ENCODE peak calls at places on chromosomes 11 and 22, in six cellular contexts. One of them, this sample, is unnamed.

GRCh38 chr11:76339217-76339616 is 41.7 kb downstream of the THAP12 start:
- DNase-seq in A549: no peak
- DNase-seq in A673: no peak
- DNase-seq in GM10248: no peak
- DNase-seq in SK-N-SH: no peak
- DNase-seq in neural crest cell: no peak
- DNase-seq in this sample: no peak

GRCh38 chr11:77672276-77672675 is 34.7 kb upstream of the CLNS1A start:
- DNase-seq in A549: peak
- DNase-seq in GM10248: no peak
- DNase-seq in A673: no peak
- DNase-seq in neural crest cell: no peak
- DNase-seq in SK-N-SH: no peak
- DNase-seq in this sample: no peak

GRCh38 chr11:124622531-124623451 is at the start of gene TBRG1:
- DNase-seq in GM10248: peak
- DNase-seq in A673: peak
- DNase-seq in SK-N-SH: peak
- DNase-seq in A549: peak
- DNase-seq in neural crest cell: peak
- DNase-seq in this sample: peak

GRCh38 chr11:103806130-103806900 is 230.1 kb upstream of the DDI1 start:
- DNase-seq in GM10248: no peak
- DNase-seq in neural crest cell: no peak
- DNase-seq in A673: no peak
- DNase-seq in A549: peak
- DNase-seq in SK-N-SH: no peak
- DNase-seq in this sample: no peak

GRCh38 chr22:46033256-46034200 is 56.6 kb upstream of the WNT7B start:
- DNase-seq in GM10248: no peak
- DNase-seq in A549: no peak
- DNase-seq in neural crest cell: no peak
- DNase-seq in SK-N-SH: no peak
- DNase-seq in A673: no peak
- DNase-seq in this sample: no peak

GRCh38 chr11:130068986-130069683 is 559 bp upstream of the APLP2 start:
- DNase-seq in A549: peak
- DNase-seq in neural crest cell: no peak
- DNase-seq in GM10248: no peak
- DNase-seq in SK-N-SH: no peak
- DNase-seq in A673: peak
- DNase-seq in this sample: peak

GRCh38 chr22:45879552-45879949 is 97.4 kb downstream of the WNT7B start:
- DNase-seq in A673: no peak
- DNase-seq in neural crest cell: no peak
- DNase-seq in GM10248: no peak
- DNase-seq in A549: no peak
- DNase-seq in SK-N-SH: no peak
- DNase-seq in this sample: no peak

GRCh38 chr11:45771194-45771941 is 33.6 kb upstream of the SLC35C1 start:
- DNase-seq in SK-N-SH: peak
- DNase-seq in A549: peak
- DNase-seq in GM10248: peak
- DNase-seq in neural crest cell: peak
- DNase-seq in A673: peak
- DNase-seq in this sample: peak

GRCh38 chr22:47190276-47190956 is 428.0 kb downstream of the TBC1D22A start:
- DNase-seq in SK-N-SH: no peak
- DNase-seq in A673: no peak
- DNase-seq in A549: no peak
- DNase-seq in GM10248: no peak
- DNase-seq in neural crest cell: no peak
- DNase-seq in this sample: no peak

GRCh38 chr22:30439226-30439625 is 13.7 kb downstream of the MTFP1 start:
- DNase-seq in SK-N-SH: no peak
- DNase-seq in A549: no peak
- DNase-seq in neural crest cell: no peak
- DNase-seq in A673: no peak
- DNase-seq in GM10248: no peak
- DNase-seq in this sample: no peak

GRCh38 chr11:113991170-113991569 is 16.3 kb downstream of the HTR3A start:
- DNase-seq in SK-N-SH: no peak
- DNase-seq in GM10248: no peak
- DNase-seq in neural crest cell: peak
- DNase-seq in A549: no peak
- DNase-seq in A673: peak
- DNase-seq in this sample: peak

GRCh38 chr11:129374993-129375721 is 491 bp upstream of the BARX2 start:
- DNase-seq in SK-N-SH: peak
- DNase-seq in neural crest cell: no peak
- DNase-seq in A549: peak
- DNase-seq in A673: peak
- DNase-seq in GM10248: no peak
- DNase-seq in this sample: peak

GRCh38 chr11:83970061-83970671 is 684.0 kb upstream of the CCDC90B start:
- DNase-seq in GM10248: no peak
- DNase-seq in A549: no peak
- DNase-seq in A673: no peak
- DNase-seq in neural crest cell: no peak
- DNase-seq in SK-N-SH: no peak
- DNase-seq in this sample: no peak

GRCh38 chr11:79413258-79413657 is 27.6 kb downstream of the TENM4 start:
- DNase-seq in A549: no peak
- DNase-seq in GM10248: no peak
- DNase-seq in A673: peak
- DNase-seq in neural crest cell: peak
- DNase-seq in SK-N-SH: peak
- DNase-seq in this sample: no peak

GRCh38 chr11:134207538-134208239 is 16.1 kb downstream of the NCAPD3 start:
- DNase-seq in GM10248: no peak
- DNase-seq in SK-N-SH: no peak
- DNase-seq in A673: peak
- DNase-seq in neural crest cell: peak
- DNase-seq in A549: peak
- DNase-seq in this sample: peak

GRCh38 chr11:122505304-122506006 is 150.1 kb upstream of the UBASH3B start:
- DNase-seq in neural crest cell: peak
- DNase-seq in A549: peak
- DNase-seq in A673: peak
- DNase-seq in SK-N-SH: peak
- DNase-seq in GM10248: peak
- DNase-seq in this sample: peak

GRCh38 chr22:21827628-21828267 is 39.7 kb downstream of the MAPK1 start:
- DNase-seq in SK-N-SH: no peak
- DNase-seq in neural crest cell: no peak
- DNase-seq in A673: no peak
- DNase-seq in A549: no peak
- DNase-seq in GM10248: no peak
- DNase-seq in this sample: no peak

GRCh38 chr22:49213731-49214352 is 613.8 kb downstream of the BRD1 start:
- DNase-seq in A673: no peak
- DNase-seq in neural crest cell: no peak
- DNase-seq in A549: no peak
- DNase-seq in SK-N-SH: no peak
- DNase-seq in GM10248: no peak
- DNase-seq in this sample: no peak

GRCh38 chr22:48827904-48828555 is 999.6 kb downstream of the BRD1 start:
- DNase-seq in neural crest cell: no peak
- DNase-seq in SK-N-SH: no peak
- DNase-seq in A549: no peak
- DNase-seq in GM10248: no peak
- DNase-seq in A673: no peak
- DNase-seq in this sample: no peak

GRCh38 chr11:17639091-17639490 is 80.3 kb upstream of the MYOD1 start:
- DNase-seq in A549: no peak
- DNase-seq in GM10248: peak
- DNase-seq in SK-N-SH: peak
- DNase-seq in neural crest cell: no peak
- DNase-seq in A673: no peak
- DNase-seq in this sample: no peak

GRCh38 chr11:75141166-75141565 is 9.7 kb upstream of the SLCO2B1 start:
- DNase-seq in GM10248: no peak
- DNase-seq in SK-N-SH: no peak
- DNase-seq in A549: no peak
- DNase-seq in A673: no peak
- DNase-seq in neural crest cell: no peak
- DNase-seq in this sample: no peak

GRCh38 chr11:11975201-11976092 is 33.0 kb downstream of the DKK3 start:
- DNase-seq in A549: no peak
- DNase-seq in SK-N-SH: no peak
- DNase-seq in neural crest cell: no peak
- DNase-seq in A673: peak
- DNase-seq in GM10248: no peak
- DNase-seq in this sample: no peak

GRCh38 chr11:70071996-70072395 is 6.1 kb upstream of the ANO1 start:
- DNase-seq in GM10248: no peak
- DNase-seq in SK-N-SH: no peak
- DNase-seq in neural crest cell: no peak
- DNase-seq in A673: no peak
- DNase-seq in A549: no peak
- DNase-seq in this sample: no peak

GRCh38 chr22:46471901-46472721 is 65.3 kb downstream of the CELSR1 start:
- DNase-seq in GM10248: no peak
- DNase-seq in SK-N-SH: no peak
- DNase-seq in A673: no peak
- DNase-seq in A549: peak
- DNase-seq in neural crest cell: no peak
- DNase-seq in this sample: no peak

GRCh38 chr11:36009469-36009868 is 65.6 kb downstream of the LDLRAD3 start:
- DNase-seq in A673: peak
- DNase-seq in GM10248: no peak
- DNase-seq in neural crest cell: no peak
- DNase-seq in A549: no peak
- DNase-seq in SK-N-SH: no peak
- DNase-seq in this sample: no peak

DNA sequence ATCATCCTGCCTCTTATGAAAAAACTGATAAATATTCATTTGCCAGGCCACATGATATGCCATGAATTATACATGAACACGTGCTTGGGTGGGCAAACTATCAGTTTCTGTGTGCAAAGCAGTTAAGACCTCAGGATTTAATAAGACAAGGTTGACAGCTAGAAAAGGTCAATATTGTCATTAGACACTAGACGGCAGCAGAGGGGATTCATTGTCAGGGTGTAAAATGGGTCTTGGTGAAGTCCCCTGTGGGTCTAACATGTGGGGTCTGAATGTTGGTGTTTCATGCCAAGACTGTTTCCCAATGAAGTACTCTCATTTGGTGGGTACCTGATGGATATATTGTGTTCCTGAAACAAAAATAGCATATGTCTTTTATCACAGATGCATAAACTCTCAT is 111.9 kb downstream of the MYO18B start:
- DNase-seq in GM10248: no peak
- DNase-seq in neural crest cell: no peak
- DNase-seq in A673: peak
- DNase-seq in SK-N-SH: peak
- DNase-seq in A549: peak
- DNase-seq in this sample: no peak
- TF ChIP-seq CTCF in GM10248: peak
- TF ChIP-seq CTCF in neural crest cell: peak
- TF ChIP-seq CTCF in A673: peak
- TF ChIP-seq CTCF in SK-N-SH: no peak
- TF ChIP-seq CTCF in A549: no peak
- TF ChIP-seq CTCF in this sample: peak

DNA sequence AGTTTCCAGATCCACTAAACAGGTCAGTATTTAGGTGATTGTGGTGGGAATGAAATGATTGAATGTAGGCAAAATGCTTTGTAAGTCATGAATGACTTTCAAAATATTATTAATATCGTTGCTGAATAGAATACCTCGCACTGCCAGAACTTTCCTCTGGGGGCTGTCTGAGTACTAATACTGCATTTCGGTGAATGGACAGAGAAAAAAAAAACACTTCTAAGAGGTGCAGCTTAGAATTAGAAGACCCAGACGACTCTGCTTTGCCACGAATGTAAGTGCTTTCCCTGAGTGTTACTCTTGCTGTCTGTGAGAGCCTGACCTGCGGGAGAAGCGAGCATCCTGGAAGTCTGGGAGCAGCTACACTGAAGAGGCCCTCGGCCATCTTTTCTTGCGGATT is 95.0 kb downstream of the SCN3B start:
- DNase-seq in A549: no peak
- DNase-seq in neural crest cell: no peak
- DNase-seq in A673: peak
- DNase-seq in SK-N-SH: no peak
- DNase-seq in GM10248: no peak
- DNase-seq in this sample: no peak
- TF ChIP-seq CTCF in A549: no peak
- TF ChIP-seq CTCF in neural crest cell: peak
- TF ChIP-seq CTCF in A673: peak
- TF ChIP-seq CTCF in SK-N-SH: peak
- TF ChIP-seq CTCF in GM10248: no peak
- TF ChIP-seq CTCF in this sample: no peak

GRCh38 chr22:44425356-44425755 is 72.7 kb downstream of the RTL6 start:
- DNase-seq in A673: no peak
- DNase-seq in GM10248: no peak
- DNase-seq in SK-N-SH: no peak
- DNase-seq in A549: no peak
- DNase-seq in neural crest cell: no peak
- DNase-seq in this sample: no peak

GRCh38 chr22:44428941-44429615 is 69.0 kb downstream of the RTL6 start:
- DNase-seq in neural crest cell: no peak
- DNase-seq in A673: no peak
- DNase-seq in A549: no peak
- DNase-seq in GM10248: no peak
- DNase-seq in SK-N-SH: no peak
- DNase-seq in this sample: no peak

GRCh38 chr22:44424867-44425351 is 73.1 kb downstream of the RTL6 start:
- DNase-seq in GM10248: no peak
- DNase-seq in A549: no peak
- DNase-seq in SK-N-SH: peak
- DNase-seq in A673: no peak
- DNase-seq in neural crest cell: no peak
- DNase-seq in this sample: no peak

GRCh38 chr22:44427506-44428470 is 70.2 kb downstream of the RTL6 start:
- DNase-seq in A673: no peak
- DNase-seq in A549: no peak
- DNase-seq in GM10248: no peak
- DNase-seq in neural crest cell: no peak
- DNase-seq in SK-N-SH: no peak
- DNase-seq in this sample: no peak

GRCh38 chr22:44426981-44427380 is 71.1 kb downstream of the RTL6 start:
- DNase-seq in GM10248: no peak
- DNase-seq in A549: no peak
- DNase-seq in SK-N-SH: no peak
- DNase-seq in neural crest cell: no peak
- DNase-seq in A673: no peak
- DNase-seq in this sample: no peak
- TF ChIP-seq CTCF in GM10248: no peak
- TF ChIP-seq CTCF in A549: no peak
- TF ChIP-seq CTCF in SK-N-SH: no peak
- TF ChIP-seq CTCF in neural crest cell: no peak
- TF ChIP-seq CTCF in A673: no peak
- TF ChIP-seq CTCF in this sample: no peak

DNA sequence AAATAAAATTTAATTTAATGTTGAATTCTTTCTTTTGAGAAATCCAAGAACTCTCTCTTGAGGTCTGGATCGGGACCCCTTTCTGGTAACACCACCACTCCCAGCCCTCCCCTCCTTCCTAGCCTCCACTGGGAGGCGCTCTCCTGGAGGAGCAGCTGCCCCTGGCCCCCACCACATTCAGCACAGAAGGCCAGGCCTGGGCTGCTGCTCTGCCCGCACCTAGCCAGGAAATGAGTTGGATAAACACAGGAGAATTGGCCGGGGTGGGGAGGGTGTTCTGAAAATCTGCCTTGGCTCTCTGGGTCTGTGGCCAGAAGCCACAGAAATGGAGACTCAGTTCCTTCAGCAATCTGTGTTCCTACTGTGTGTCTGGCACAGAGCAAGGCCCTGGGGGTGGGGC is 31.2 kb downstream of the C22orf42 start:
- DNase-seq in A673: no peak
- DNase-seq in GM10248: no peak
- DNase-seq in A549: no peak
- DNase-seq in neural crest cell: no peak
- DNase-seq in SK-N-SH: no peak
- DNase-seq in this sample: no peak
- TF ChIP-seq CTCF in A673: peak
- TF ChIP-seq CTCF in GM10248: no peak
- TF ChIP-seq CTCF in A549: no peak
- TF ChIP-seq CTCF in neural crest cell: no peak
- TF ChIP-seq CTCF in SK-N-SH: peak
- TF ChIP-seq CTCF in this sample: no peak

This sample was measured in activated CD8-positive, alpha-beta T cell treated with anti-CD3 and anti-CD28 coated beads for 36 hours.